ENCODE peak calls at places on chromosomes 6 and 20, in four cellular contexts. H is nephron progenitor cell, X is spleen, F is GM13977. N is an unnamed sample.

GRCh38 chr6:160137130-160137988 is 15.7 kb downstream of the SLC22A1 start:
- DNase-seq in F (peak; percentile 11), X (no peak), H (no peak), N (no peak)

GRCh38 chr6:20237677-20238460 is 25.6 kb upstream of the MBOAT1 start:
- DNase-seq in H (no peak), X (no peak), F (no peak), N (no peak)

GRCh38 chr20:37511605-37512275 is 9.3 kb upstream of the NNAT start:
- DNase-seq in H (no peak), X (no peak), F (no peak), N (no peak)

GRCh38 chr6:29965873-29966601 is 23.7 kb downstream of the HLA-A start:
- DNase-seq in H (no peak), X (peak; percentile 91), F (no peak), N (no peak)

GRCh38 chr6:165830761-165831160 is 167.7 kb upstream of the PDE10A start:
- DNase-seq in H (no peak), X (no peak), F (no peak), N (no peak)

GRCh38 chr6:52566853-52567279 is 10.0 kb downstream of the TRAM2 start:
- DNase-seq in X (no peak), H (no peak), F (no peak), N (no peak)

GRCh38 chr6:159170333-159170672 is 1.1 kb downstream of the FNDC1 start:
- DNase-seq in H (no peak), X (no peak), F (no peak), N (no peak)

GRCh38 chr6:140729521-140729920 is 1355.1 kb upstream of the CITED2 start:
- DNase-seq in H (no peak), X (no peak), F (no peak), N (no peak)

GRCh38 chr20:2314759-2315439 is 19.1 kb downstream of the TGM3 start:
- DNase-seq in X (no peak), F (no peak), H (no peak), N (no peak)

GRCh38 chr6:31614075-31614619 is 887 bp upstream of the AIF1 start:
- DNase-seq in F (peak; percentile 48), H (no peak), X (no peak), N (no peak)

GRCh38 chr6:139577991-139578604 is 203.7 kb upstream of the CITED2 start:
- DNase-seq in H (no peak), X (no peak), F (no peak), N (no peak)

GRCh38 chr6:44047801-44048200 is 79.5 kb downstream of the MRPL14 start:
- DNase-seq in X (peak; percentile 47), F (no peak), H (no peak), N (no peak)

GRCh38 chr6:42899871-42900270 is 16.0 kb upstream of the PTCRA start:
- DNase-seq in F (no peak), X (no peak), H (no peak), N (no peak)

GRCh38 chr6:87151786-87152527 is 3.4 kb upstream of the ZNF292 start:
- DNase-seq in H (peak; percentile 71), X (peak; percentile 95), F (peak; percentile 67), N (no peak)

GRCh38 chr6:90194371-90194841 is 102.2 kb downstream of the BACH2 start:
- DNase-seq in H (no peak), X (no peak), F (no peak), N (no peak)

GRCh38 chr6:108561742-108562502 is 1.2 kb downstream of the FOXO3 start:
- DNase-seq in H (peak; percentile 47), X (peak; percentile 89), F (no peak), N (no peak)

GRCh38 chr6:85348643-85349042 is 101.2 kb upstream of the NT5E start:
- DNase-seq in H (no peak), F (no peak), X (no peak), N (no peak)

GRCh38 chr20:32966881-32967781 is 37.1 kb downstream of the SUN5 start:
- DNase-seq in X (no peak), H (no peak), F (peak; percentile 29), N (no peak)

GRCh38 chr6:75802366-75802765 is 53.3 kb downstream of the MYO6 start:
- DNase-seq in F (no peak), X (no peak), H (no peak), N (no peak)

GRCh38 chr20:59078231-59078630 is 35.6 kb upstream of the PRELID3B start:
- DNase-seq in H (no peak), F (no peak), X (no peak), N (no peak)
- TF ChIP-seq CTCF in H (no peak), F (no peak), X (no peak), N (no peak)

GRCh38 chr20:49508435-49509199 is 26.1 kb upstream of the KCNB1 start:
- DNase-seq in F (peak; percentile 69), H (peak; percentile 28), X (no peak), N (peak; percentile 70)
- TF ChIP-seq CTCF in F (peak; percentile 45), H (peak; percentile 48), X (peak; percentile 37), N (peak; percentile 57)

GRCh38 chr6:136528477-136528876 is 21.7 kb downstream of the MAP7 start:
- DNase-seq in X (no peak), H (no peak), F (no peak), N (no peak)
- TF ChIP-seq CTCF in X (no peak), H (no peak), F (no peak), N (no peak)

GRCh38 chr6:28312939-28313338 is 23.0 kb downstream of the ZSCAN31 start:
- DNase-seq in H (no peak), F (no peak), X (no peak), N (no peak)
- TF ChIP-seq CTCF in H (no peak), F (no peak), X (no peak), N (no peak)

GRCh38 chr6:162177733-162178132 is 549.8 kb downstream of the PRKN start:
- DNase-seq in F (no peak), X (no peak), H (peak; percentile 6), N (no peak)
- TF ChIP-seq CTCF in F (no peak), X (peak; percentile 8), H (no peak), N (peak; percentile 27)